ENCODE peak calls at places on chromosomes 1 and 21, in five cellular contexts. X, E, M, H and R are unnamed samples.

GRCh38 chr1:234933475-234933874 is 195.2 kb downstream of the TOMM20 start:
- DNase-seq in X (peak), E (no peak), M (no peak), H (no peak), R (peak)

GRCh38 chr21:39388038-39388810 is 39.3 kb upstream of the HMGN1 start:
- DNase-seq in X (peak), E (peak), M (peak), H (peak), R (peak)

GRCh38 chr1:154955039-154955717 is 721 bp downstream of the PBXIP1 start:
- DNase-seq in X (peak), E (no peak), M (peak), H (peak), R (peak)

GRCh38 chr1:169892819-169893644 is 664 bp downstream of the SCYL3 start:
- DNase-seq in X (peak), E (no peak), M (peak), H (no peak), R (peak)

GRCh38 chr1:16013220-16013907 is 4.5 kb downstream of the HSPB7 start:
- DNase-seq in X (peak), E (no peak), M (peak), H (peak), R (peak)

GRCh38 chr21:34003428-34003827 is 70.0 kb upstream of the MRPS6 start:
- DNase-seq in X (no peak), E (no peak), M (no peak), H (no peak), R (no peak)

GRCh38 chr1:171984262-171984661 is 143.0 kb downstream of the DNM3 start:
- DNase-seq in X (no peak), E (no peak), M (no peak), H (peak), R (no peak)

GRCh38 chr1:229509576-229509975 is 1.4 kb upstream of the NUP133 start:
- DNase-seq in X (peak), E (no peak), M (no peak), H (no peak), R (peak)

GRCh38 chr1:15835205-15835740 is 12.2 kb upstream of the SPEN start:
- DNase-seq in X (no peak), E (no peak), M (no peak), H (no peak), R (peak)

GRCh38 chr1:19894218-19894617 is 12.0 kb downstream of the OTUD3 start:
- DNase-seq in X (no peak), E (no peak), M (no peak), H (no peak), R (no peak)

GRCh38 chr1:167627865-167628641 is 2.0 kb upstream of the RCSD1 start:
- DNase-seq in X (no peak), E (no peak), M (peak), H (peak), R (no peak)

GRCh38 chr1:161225534-161226319 is at the start of gene TOMM40L:
- DNase-seq in X (peak), E (peak), M (peak), H (peak), R (peak)

GRCh38 chr1:207798847-207799246 is 47.0 kb downstream of the CD46 start:
- DNase-seq in X (no peak), E (no peak), M (no peak), H (no peak), R (no peak)

GRCh38 chr1:171433451-171433850 is 51.9 kb upstream of the PRRC2C start:
- DNase-seq in X (peak), E (no peak), M (no peak), H (no peak), R (peak)

GRCh38 chr1:53602376-53602775 is 136.6 kb downstream of the GLIS1 start:
- DNase-seq in X (no peak), E (no peak), M (no peak), H (no peak), R (no peak)

GRCh38 chr1:156961709-156962108 is 41.3 kb downstream of the LRRC71 start:
- DNase-seq in X (peak), E (no peak), M (no peak), H (no peak), R (no peak)

GRCh38 chr1:21508580-21509350 is 458 bp upstream of the ALPL start:
- DNase-seq in X (peak), E (no peak), M (no peak), H (peak), R (peak)

GRCh38 chr1:41955461-41956159 is 36.9 kb upstream of the HIVEP3 start:
- DNase-seq in X (peak), E (peak), M (no peak), H (no peak), R (peak)

GRCh38 chr1:20731057-20731991 is 1.2 kb downstream of the SH2D5 start:
- DNase-seq in X (no peak), E (no peak), M (no peak), H (no peak), R (no peak)

GRCh38 chr1:44355582-44356305 is 687 bp upstream of the ERI3 start:
- DNase-seq in X (no peak), E (no peak), M (no peak), H (no peak), R (no peak)

GRCh38 chr1:152954436-152954835 is 7.4 kb downstream of the SPRR5 start:
- DNase-seq in X (no peak), E (no peak), M (no peak), H (no peak), R (peak)

GRCh38 chr1:32899586-32900296 is 1.4 kb downstream of the TMEM54 start:
- DNase-seq in X (no peak), E (no peak), M (no peak), H (no peak), R (no peak)

GRCh38 chr1:31517301-31517700 is 59.0 kb upstream of the TINAGL1 start:
- DNase-seq in X (no peak), E (no peak), M (no peak), H (no peak), R (no peak)

GRCh38 chr21:45283019-45283610 is 4.6 kb downstream of the POFUT2 start:
- DNase-seq in X (no peak), E (no peak), M (peak), H (no peak), R (no peak)

GRCh38 chr1:235468970-235469369 is 35.3 kb downstream of the B3GALNT2 start:
- DNase-seq in X (peak), E (no peak), M (no peak), H (no peak), R (peak)

GRCh38 chr1:36691374-36691773 is 208.7 kb upstream of the CSF3R start:
- DNase-seq in X (no peak), E (no peak), M (no peak), H (no peak), R (peak)

GRCh38 chr1:215360786-215361185 is 206.3 kb upstream of the KCTD3 start:
- DNase-seq in X (no peak), E (no peak), M (no peak), H (no peak), R (no peak)

DNA sequence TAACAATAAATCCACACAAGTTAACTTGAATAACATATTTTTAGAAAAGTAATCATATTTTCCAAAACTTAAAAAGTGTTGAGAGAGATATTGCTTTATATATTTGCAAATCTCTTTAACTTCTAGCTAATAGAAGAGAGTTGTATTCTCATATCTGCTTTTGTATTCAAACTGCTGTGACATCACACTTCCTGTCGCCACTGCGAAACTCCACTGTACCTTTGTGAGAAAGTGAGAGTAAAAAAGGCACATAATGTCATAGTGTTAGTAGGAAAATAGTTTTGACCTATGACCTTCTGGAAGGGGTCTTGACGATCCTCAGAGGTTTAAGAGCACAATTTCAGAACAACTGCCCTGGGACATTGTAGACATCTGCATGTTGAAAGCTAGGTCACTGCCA is 21.6 kb downstream of the AK5 start:
- DNase-seq in X (no peak), E (no peak), M (no peak), H (no peak), R (no peak)
- TF ChIP-seq CTCF in X (no peak), E (no peak), M (no peak), H (no peak), R (no peak)

GRCh38 chr1:115164484-115164883 is 75.2 kb upstream of the TSPAN2 start:
- DNase-seq in X (peak), E (no peak), M (no peak), H (no peak), R (no peak)
- H3K4me3 ChIP-seq in X (no peak), E (no peak), M (no peak), H (no peak), R (no peak)

GRCh38 chr21:28193189-28193588 is 799.5 kb downstream of the LTN1 start:
- DNase-seq in X (no peak), E (no peak), M (no peak), H (no peak), R (peak)
- TF ChIP-seq CTCF in X (peak), E (no peak), M (no peak), H (no peak), R (peak)

GRCh38 chr1:6166221-6166620 is 13.9 kb downstream of the CHD5 start:
- DNase-seq in X (no peak), E (no peak), M (no peak), H (no peak), R (no peak)

GRCh38 chr1:6165441-6165985 is 14.6 kb downstream of the CHD5 start:
- DNase-seq in X (no peak), E (no peak), M (no peak), H (no peak), R (no peak)

GRCh38 chr1:6163191-6163972 is 16.7 kb downstream of the CHD5 start:
- DNase-seq in X (no peak), E (no peak), M (no peak), H (no peak), R (no peak)

GRCh38 chr1:6163973-6164617 is 16.0 kb downstream of the CHD5 start:
- DNase-seq in X (no peak), E (no peak), M (no peak), H (no peak), R (no peak)

GRCh38 chr1:6165027-6165426 is 15.1 kb downstream of the CHD5 start:
- DNase-seq in X (no peak), E (no peak), M (no peak), H (no peak), R (no peak)
- H3K4me3 ChIP-seq in X (no peak), E (no peak), M (no peak), H (no peak), R (no peak)

DNA sequence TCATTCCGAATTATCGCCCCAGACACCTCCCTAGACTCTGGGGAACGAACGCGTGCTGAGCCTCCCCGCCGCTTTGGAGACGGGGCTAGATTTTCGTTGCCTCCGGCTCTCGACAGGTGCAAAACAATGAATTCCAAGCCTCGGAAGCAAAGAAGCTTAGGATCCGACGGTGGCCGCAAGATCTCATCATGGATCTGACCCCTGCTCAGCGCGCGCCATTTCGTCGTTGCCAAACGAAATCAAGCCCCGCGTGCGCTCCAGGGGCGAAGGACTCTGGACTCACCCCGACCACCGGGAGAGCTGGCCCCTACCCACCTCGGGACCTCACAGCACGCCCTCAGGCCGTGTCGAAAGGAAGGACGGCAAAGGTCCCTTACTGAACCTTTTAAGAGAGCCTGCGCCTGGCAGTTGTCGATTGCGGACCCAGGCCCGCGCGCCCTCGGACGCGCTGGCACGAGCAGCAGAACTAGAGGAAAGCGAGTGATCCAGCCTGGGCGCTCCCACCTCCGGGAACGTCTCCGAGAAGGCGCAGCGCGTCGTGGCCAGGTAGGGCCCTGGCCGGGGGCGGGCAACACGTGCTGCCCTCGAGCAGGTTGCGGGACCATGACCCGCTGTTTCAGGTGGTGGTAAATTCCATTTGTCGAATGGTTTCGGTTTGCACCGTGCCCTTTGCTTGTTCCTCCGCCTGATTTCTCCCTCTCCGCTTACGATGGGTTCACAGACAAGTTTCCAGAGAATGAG is 1.6 kb upstream of the RUNX3 start:
- DNase-seq in X (peak), E (no peak), M (no peak), H (peak), R (no peak)
- TF ChIP-seq CTCF in X (no peak), E (no peak), M (no peak), H (no peak), R (no peak)

DNA sequence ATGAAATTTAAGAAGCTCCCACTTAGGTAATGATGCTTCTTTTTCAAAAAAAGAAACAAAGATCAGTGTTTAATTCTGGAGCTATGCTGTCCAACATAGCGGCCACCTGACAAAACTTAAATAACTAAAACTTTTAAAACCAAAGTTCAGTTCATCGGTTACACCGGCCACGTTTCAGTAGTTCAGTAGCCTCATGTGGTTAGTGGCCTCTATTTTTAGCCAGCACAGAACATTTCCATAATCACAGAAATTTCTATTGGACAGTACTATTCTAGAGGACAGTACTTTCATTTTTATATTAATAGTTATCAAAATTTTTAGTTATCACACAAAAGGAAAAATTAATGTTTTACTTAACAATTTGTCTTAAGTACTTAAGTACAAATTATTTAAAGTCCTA is 141.0 kb downstream of the USP25 start:
- DNase-seq in X (no peak), E (no peak), M (no peak), H (no peak), R (no peak)
- H3K4me3 ChIP-seq in X (no peak), E (no peak), M (no peak), H (no peak), R (no peak)

GRCh38 chr1:8816831-8817412 is 518 bp downstream of the RERE start:
- DNase-seq in X (peak), E (no peak), M (peak), H (peak), R (no peak)

GRCh38 chr1:8816306-8816705 is 1.1 kb downstream of the RERE start:
- DNase-seq in X (peak), E (no peak), M (no peak), H (no peak), R (peak)

GRCh38 chr1:8815582-8816285 is 1.7 kb downstream of the RERE start:
- DNase-seq in X (peak), E (no peak), M (no peak), H (no peak), R (peak)

GRCh38 chr1:8818325-8818775 is 910 bp upstream of the RERE start:
- DNase-seq in X (peak), E (peak), M (peak), H (no peak), R (peak)

DNA sequence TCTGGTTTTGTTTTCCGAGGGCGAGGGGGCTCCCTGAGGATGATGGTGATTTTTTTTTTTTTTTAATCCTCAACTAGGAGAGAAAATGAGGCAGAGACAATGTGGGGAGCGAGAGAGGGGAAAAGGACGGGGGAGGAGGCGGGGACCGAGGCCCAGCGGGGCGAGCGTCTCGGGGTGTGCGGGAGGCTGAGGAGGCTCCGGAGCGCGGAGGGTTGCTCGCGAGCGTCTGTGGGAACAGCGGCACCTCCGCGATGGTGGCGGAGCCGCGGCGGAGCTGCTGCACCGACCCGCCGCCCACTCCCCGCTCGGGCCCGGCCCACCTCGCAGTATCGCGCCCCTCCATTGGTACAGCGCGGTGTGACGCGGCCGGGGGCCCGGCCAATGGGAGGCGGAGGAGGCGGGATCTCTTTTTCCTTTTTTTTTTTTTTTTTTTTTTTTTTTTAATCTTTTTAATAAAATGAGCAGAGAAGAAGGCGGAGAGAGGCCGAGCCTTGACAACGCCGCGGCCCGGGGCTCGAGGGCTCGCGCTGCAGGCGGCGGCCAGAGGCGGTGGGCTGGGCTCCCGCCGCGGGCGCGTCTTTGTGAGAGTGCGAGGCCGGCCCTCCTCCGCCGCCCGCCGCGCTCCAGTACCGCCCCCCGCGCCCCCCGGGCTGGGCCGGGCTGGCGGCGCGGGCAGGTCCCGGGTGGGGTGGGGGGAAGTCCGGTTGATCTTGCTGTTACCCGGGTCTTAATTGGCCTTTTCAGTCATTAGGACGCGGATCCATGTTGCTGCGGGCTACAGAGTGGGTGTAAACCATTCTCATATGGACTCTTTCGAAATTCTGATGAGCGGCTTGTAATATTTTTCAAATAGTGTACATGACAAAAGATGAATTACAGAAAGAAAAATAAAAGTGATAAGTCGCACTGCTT is at the start of gene RERE:
- DNase-seq in X (peak), E (peak), M (peak), H (peak), R (peak)
- TF ChIP-seq CTCF in X (no peak), E (no peak), M (peak), H (no peak), R (peak)

GRCh38 chr21:26954591-26955214 is 12.2 kb downstream of the ADAMTS5 start:
- DNase-seq in X (no peak), E (no peak), M (no peak), H (no peak), R (no peak)
- H3K4me3 ChIP-seq in X (no peak), E (no peak), M (no peak), H (no peak), R (no peak)